ENCODE peak calls at places on chromosomes 4 and X, in four cellular contexts. J is GM12878, T is NT2/D1, P is H1. I is an unnamed sample.

GRCh38 chrX:132766452-132766851 is 192.0 kb downstream of the HS6ST2 start:
- DNase-seq in T (no peak), P (no peak), J (no peak), I (no peak)

GRCh38 chrX:101744085-101744484 is 84.4 kb upstream of the ARMCX2 start:
- DNase-seq in P (no peak), J (no peak), T (no peak), I (no peak)

GRCh38 chr4:147453561-147454141 is 27.2 kb upstream of the EDNRA start:
- DNase-seq in P (no peak), J (no peak), T (no peak), I (no peak)

GRCh38 chr4:145195167-145195952 is 15.0 kb upstream of the OTUD4 start:
- DNase-seq in P (no peak), J (no peak), T (no peak), I (no peak)

GRCh38 chr4:519203-519651 is 20.2 kb downstream of the PIGG start:
- DNase-seq in P (no peak), T (no peak), J (no peak), I (no peak)

GRCh38 chrX:148372925-148373324 is 127.5 kb upstream of the AFF2 start:
- DNase-seq in P (no peak), T (no peak), J (no peak), I (no peak)

GRCh38 chr4:183344523-183345255 is 22.5 kb upstream of the CLDN24 start:
- DNase-seq in J (no peak), T (no peak), P (no peak), I (no peak)

GRCh38 chrX:148530464-148531077 is 30.2 kb downstream of the AFF2 start:
- DNase-seq in T (no peak), J (no peak), P (no peak), I (no peak)

GRCh38 chr4:84826681-84827080 is 139.8 kb downstream of the WDFY3 start:
- DNase-seq in P (no peak), T (no peak), J (no peak), I (no peak)

GRCh38 chr4:133483600-133484246 is 334.6 kb downstream of the PCDH10 start:
- DNase-seq in J (no peak), P (no peak), T (no peak), I (peak)

GRCh38 chr4:22634541-22635181 is 58.1 kb upstream of the GBA3 start:
- DNase-seq in P (no peak), T (no peak), J (no peak), I (no peak)

GRCh38 chr4:55033296-55033695 is 92.1 kb downstream of the KDR start:
- DNase-seq in P (no peak), T (no peak), J (no peak), I (no peak)

GRCh38 chr4:8740666-8741395 is 130.8 kb downstream of the HMX1 start:
- DNase-seq in T (no peak), P (no peak), J (no peak), I (no peak)

GRCh38 chr4:8922481-8922880 is 50.8 kb upstream of the HMX1 start:
- DNase-seq in P (no peak), T (no peak), J (no peak), I (no peak)

GRCh38 chrX:19194285-19195242 is 72.3 kb upstream of the ADGRG2 start:
- DNase-seq in T (no peak), J (peak), P (no peak), I (no peak)

GRCh38 chr4:107213410-107213809 is 177.3 kb upstream of the DKK2 start:
- DNase-seq in J (no peak), T (no peak), P (no peak), I (no peak)

GRCh38 chr4:107213880-107214279 is 177.8 kb upstream of the DKK2 start:
- DNase-seq in P (no peak), J (no peak), T (no peak), I (no peak)

GRCh38 chr4:107210450-107211239 is 174.5 kb upstream of the DKK2 start:
- DNase-seq in J (no peak), P (no peak), T (no peak), I (no peak)

GRCh38 chr4:107215222-107215621 is 179.1 kb upstream of the DKK2 start:
- DNase-seq in P (no peak), T (no peak), J (no peak), I (peak)

GRCh38 chr4:107212565-107212964 is 176.5 kb upstream of the DKK2 start:
- DNase-seq in J (no peak), P (no peak), T (no peak), I (no peak)
- TF ChIP-seq SUZ12 in J (no peak), P (no peak), T (no peak), I (no peak)

GRCh38 chrX:78747471-78747870 is at the start of gene LPAR4:
- DNase-seq in P (peak), J (no peak), T (peak), I (no peak)
- H3K4me3 ChIP-seq in P (peak), J (no peak), T (peak), I (no peak)

GRCh38 chrX:22818061-22818460 is 181.7 kb upstream of the DDX53 start:
- DNase-seq in J (no peak), T (no peak), P (no peak), I (no peak)
- TF ChIP-seq SUZ12 in J (no peak), T (no peak), P (no peak), I (no peak)

GRCh38 chr4:10101559-10102192 is 14.9 kb downstream of the WDR1 start:
- DNase-seq in J (no peak), T (no peak), P (no peak), I (no peak)
- H3K4me3 ChIP-seq in J (no peak), T (no peak), P (no peak), I (no peak)

GRCh38 chrX:8783100-8784098 is 17.8 kb downstream of the FAM9A start:
- DNase-seq in P (peak), J (no peak), T (peak), I (peak)
- TF ChIP-seq SUZ12 in P (no peak), J (no peak), T (no peak), I (no peak)

GRCh38 chr4:71630783-71631182 is 153.1 kb downstream of the GC start:
- DNase-seq in T (no peak), J (no peak), P (no peak), I (no peak)
- H3K4me3 ChIP-seq in T (no peak), J (no peak), P (no peak), I (no peak)